ENCODE peak calls at places on chromosomes 12 and 14, in four cellular contexts. P is MCF 10A, C is fibroblast of pulmonary artery, K is PC-9. J is an unnamed sample.

GRCh38 chr14:99560946-99561683 is 42.9 kb downstream of the CCDC85C start:
- DNase-seq in P (no peak), C (no peak), K (peak; percentile 61), J (no peak)

GRCh38 chr14:98799891-98800290 is 472.1 kb downstream of the BCL11B start:
- DNase-seq in P (no peak), C (no peak), K (no peak), J (no peak)

GRCh38 chr12:44930972-44931600 is 55.0 kb upstream of the NELL2 start:
- DNase-seq in P (peak; percentile 63), C (peak; percentile 82), K (peak; percentile 56), J (no peak)

GRCh38 chr14:69625299-69626131 is 14.1 kb downstream of the SUSD6 start:
- DNase-seq in P (no peak), C (peak; percentile 42), K (no peak), J (no peak)

GRCh38 chr14:74979442-74980397 is 23.0 kb upstream of the EIF2B2 start:
- DNase-seq in P (peak; percentile 77), C (peak; percentile 52), K (peak; percentile 50), J (no peak)

GRCh38 chr14:101541063-101541462 is 20.2 kb upstream of the DIO3 start:
- DNase-seq in P (no peak), C (no peak), K (no peak), J (no peak)

GRCh38 chr12:6647083-6647604 is at the start of gene ACRBP:
- DNase-seq in P (no peak), C (peak; percentile 49), K (no peak), J (peak; percentile 46)

GRCh38 chr12:54601841-54602240 is 13.4 kb upstream of the PPP1R1A start:
- DNase-seq in P (peak; percentile 41), C (no peak), K (no peak), J (no peak)

GRCh38 chr14:65709576-65709975 is 297.0 kb downstream of the FUT8 start:
- DNase-seq in P (no peak), C (peak; percentile 45), K (no peak), J (no peak)

GRCh38 chr14:91996951-91997371 is 42.9 kb downstream of the TRIP11 start:
- DNase-seq in P (peak; percentile 65), C (peak; percentile 78), K (peak; percentile 60), J (no peak)

GRCh38 chr12:23361971-23362370 is 587.5 kb downstream of the SOX5 start:
- DNase-seq in P (no peak), C (no peak), K (no peak), J (no peak)
- TF ChIP-seq CTCF in P (no peak), C (no peak), K (no peak), J (no peak)

DNA sequence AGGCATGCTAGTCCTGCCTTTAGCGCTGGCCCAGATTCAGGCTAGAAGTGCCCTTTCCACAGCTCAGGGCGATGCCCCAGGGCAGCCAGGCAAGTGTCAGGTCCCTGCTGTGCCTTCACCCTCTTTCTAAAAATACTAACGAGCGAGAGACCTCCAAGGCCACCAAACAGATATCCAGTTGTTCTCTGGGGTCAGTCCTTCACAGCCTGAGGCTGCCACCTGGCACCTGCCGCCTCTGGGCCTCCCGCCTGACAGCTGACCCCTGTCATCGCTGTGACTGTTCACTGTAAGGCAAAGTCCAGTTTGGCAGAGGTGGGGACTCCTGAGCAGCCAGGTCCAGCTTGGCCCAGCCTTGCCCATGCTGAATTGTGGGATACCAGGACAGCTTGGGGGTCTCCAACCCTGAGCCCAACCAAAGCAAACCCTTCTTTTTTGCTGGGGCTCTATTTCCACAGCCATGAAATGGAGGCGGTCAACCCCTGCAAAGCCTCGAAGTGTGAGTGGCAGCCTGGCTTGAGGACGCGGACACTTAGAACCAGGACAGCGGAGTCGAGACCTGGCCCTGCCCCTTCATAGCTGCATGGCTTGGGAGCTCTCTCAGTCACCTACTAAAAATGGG is 79.9 kb downstream of the NINJ2 start:
- DNase-seq in P (no peak), C (no peak), K (peak; percentile 10), J (no peak)
- TF ChIP-seq CTCF in P (no peak), C (no peak), K (no peak), J (no peak)

DNA sequence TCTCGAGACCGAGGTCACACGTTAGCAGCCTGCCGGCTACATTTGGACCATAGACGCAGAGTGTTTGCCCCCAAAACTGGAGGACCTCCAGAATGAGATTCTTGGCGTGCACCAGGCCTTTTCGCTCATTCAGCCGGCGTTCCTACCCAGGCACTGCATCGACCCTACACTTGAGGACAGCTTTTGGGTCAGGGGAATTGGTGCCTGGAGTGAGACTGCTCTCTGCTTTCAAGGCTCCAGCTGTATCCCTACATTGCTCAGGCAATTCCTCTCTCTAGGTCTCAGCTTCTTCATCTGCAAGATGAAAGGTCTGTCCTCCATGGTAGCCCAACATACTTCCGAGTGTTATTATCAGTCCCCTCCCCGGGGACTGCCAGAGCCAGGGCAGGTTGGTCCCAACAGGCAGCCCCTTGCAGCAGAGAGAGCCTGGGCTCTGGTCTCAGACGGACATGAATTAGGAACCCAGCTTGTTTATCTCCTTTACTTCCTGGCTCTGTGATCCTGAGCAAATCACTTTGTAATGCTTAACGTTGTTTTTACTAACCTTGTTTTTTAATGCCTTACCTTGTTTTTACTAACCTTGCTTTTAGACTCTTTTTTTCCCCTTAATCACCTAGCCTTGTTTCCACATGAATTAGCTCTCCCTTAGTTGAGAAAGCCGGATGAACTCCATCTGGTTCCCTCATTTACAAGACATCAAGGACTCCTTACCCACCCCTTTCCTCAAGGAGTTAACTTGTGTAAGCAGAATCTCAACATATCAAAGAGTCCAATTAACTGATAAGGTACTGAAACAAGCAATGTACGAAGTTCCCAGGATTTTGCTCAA is 892 bp downstream of the TCHP start:
- DNase-seq in P (peak; percentile 11), C (peak; percentile 6), K (no peak), J (no peak)
- TF ChIP-seq CTCF in P (no peak), C (no peak), K (no peak), J (no peak)

DNA sequence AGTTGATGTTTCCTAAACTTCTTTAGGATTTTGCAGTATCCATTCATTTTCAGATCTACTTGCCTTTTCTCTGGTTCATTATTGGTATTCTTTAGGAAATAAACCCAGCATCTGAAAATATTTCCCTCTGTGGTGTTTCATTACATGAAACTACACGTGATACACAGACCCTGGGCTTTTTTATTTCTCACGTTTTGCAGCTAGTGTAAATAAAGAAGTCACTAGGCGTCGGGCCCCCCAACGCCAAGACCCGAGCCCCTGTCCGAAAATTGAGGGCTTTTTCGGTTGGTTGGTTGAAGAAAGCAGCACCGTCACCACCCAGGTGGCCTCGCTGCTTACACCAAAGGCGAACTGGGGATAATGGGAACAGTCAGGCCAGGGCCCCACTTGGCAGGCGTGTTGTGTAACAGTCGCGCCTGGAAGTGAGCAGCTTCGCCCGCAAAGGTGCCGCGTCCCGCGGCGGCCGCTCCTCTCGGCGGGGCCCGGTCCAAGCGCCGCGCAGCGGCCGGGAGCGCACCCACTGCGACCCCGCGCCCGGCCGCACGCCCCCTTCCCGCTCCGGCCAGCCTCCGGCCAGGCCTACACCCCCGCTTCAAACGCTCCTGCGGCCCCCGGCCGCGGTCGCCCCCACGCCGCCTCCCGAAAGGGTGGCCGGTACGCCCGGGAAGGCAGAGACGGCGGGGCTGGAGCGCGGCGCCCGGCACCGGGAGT is 1.2 kb downstream of the DUSP16 start:
- DNase-seq in P (peak; percentile 69), C (peak; percentile 59), K (no peak), J (no peak)
- TF ChIP-seq CTCF in P (no peak), C (no peak), K (no peak), J (no peak)

GRCh38 chr14:50402965-50403364 is 6.3 kb upstream of the CDKL1 start:
- DNase-seq in P (no peak), C (no peak), K (no peak), J (no peak)

GRCh38 chr14:50396636-50397460 is at the start of gene CDKL1:
- DNase-seq in P (peak; percentile 76), C (peak; percentile 65), K (peak; percentile 48), J (no peak)

GRCh38 chr14:50397461-50398196 is 948 bp upstream of the CDKL1 start:
- DNase-seq in P (peak; percentile 71), C (peak; percentile 21), K (no peak), J (no peak)

GRCh38 chr14:50400461-50400860 is 3.8 kb upstream of the CDKL1 start:
- DNase-seq in P (no peak), C (no peak), K (no peak), J (no peak)

GRCh38 chr14:50399251-50400032 is 2.8 kb upstream of the CDKL1 start:
- DNase-seq in P (peak; percentile 54), C (peak; percentile 24), K (no peak), J (peak; percentile 35)
- TF ChIP-seq CTCF in P (no peak), C (no peak), K (no peak), J (no peak)

DNA sequence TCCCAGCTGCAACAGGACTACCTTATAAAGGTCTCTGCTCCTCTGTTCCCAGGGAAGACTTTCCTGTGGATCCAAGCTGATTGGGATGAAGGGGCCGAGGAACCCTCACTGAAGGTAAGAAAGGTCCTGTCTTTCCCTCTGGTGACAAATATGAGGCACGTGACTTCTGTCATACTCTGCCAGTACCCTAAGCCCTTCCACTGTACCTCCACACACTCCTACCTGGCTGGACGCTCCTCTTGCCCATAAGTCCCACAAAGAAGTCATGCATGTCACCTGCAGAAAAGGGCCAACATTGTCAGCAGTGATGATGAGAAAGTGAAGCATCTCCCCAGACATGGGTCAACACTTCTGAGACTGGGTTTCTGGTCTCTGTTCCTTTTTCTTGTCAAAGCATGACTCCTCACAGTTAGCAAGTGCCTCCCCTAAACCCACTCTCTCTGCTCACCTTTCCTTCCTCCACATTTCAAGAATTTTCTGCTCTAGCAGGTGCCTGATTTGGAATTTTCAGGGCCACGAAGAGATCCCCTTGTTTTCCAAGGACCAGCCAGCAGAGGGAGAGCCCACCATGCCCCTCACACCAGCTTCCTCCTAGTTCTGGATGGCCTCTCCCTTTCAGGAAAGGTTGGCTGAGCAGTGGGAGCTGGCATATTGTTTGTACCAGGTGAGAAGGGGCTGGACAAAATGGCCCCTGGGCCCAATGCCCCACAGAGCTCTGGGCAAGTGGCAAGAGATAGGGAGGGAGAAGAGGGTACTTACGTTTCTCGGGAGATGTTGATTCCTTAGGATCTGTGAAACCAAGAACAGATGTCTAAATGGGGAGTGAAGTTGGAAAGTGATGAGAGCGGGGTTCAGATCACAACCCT is 3.5 kb downstream of the TAC3 start:
- DNase-seq in P (no peak), C (no peak), K (no peak), J (no peak)
- TF ChIP-seq CTCF in P (no peak), C (no peak), K (no peak), J (no peak)

J was measured in omental fat pad.